ENCODE peak calls at places on chromosomes 12 and 14, in five cellular contexts. C is cardiac fibroblast, H is psoas muscle, A is IMR-90, T is upper lobe of left lung. D is an unnamed sample.

GRCh38 chr14:102591372-102591943 is 991 bp upstream of the RCOR1 start:
- DNase-seq in C (peak; percentile 48), H (peak; percentile 37), A (peak; percentile 29), T (peak; percentile 36), D (no peak)

GRCh38 chr14:54735424-54735823 is 167.2 kb downstream of the GCH1 start:
- DNase-seq in C (no peak), H (no peak), A (no peak), T (no peak), D (no peak)

GRCh38 chr12:95182868-95183415 is 34.3 kb downstream of the FGD6 start:
- DNase-seq in C (peak; percentile 62), H (no peak), A (peak; percentile 73), T (no peak), D (no peak)

GRCh38 chr12:93427779-93428564 is 13.8 kb downstream of the UBE2N start:
- DNase-seq in C (peak; percentile 55), H (no peak), A (peak; percentile 80), T (no peak), D (no peak)

GRCh38 chr14:53942970-53943750 is 13.5 kb downstream of the BMP4 start:
- DNase-seq in C (no peak), H (no peak), A (no peak), T (no peak), D (no peak)

GRCh38 chr12:116924558-116925453 is 14.1 kb downstream of the FBXW8 start:
- DNase-seq in C (peak; percentile 52), H (peak; percentile 34), A (peak; percentile 91), T (no peak), D (no peak)

GRCh38 chr12:49643135-49643534 is 19.8 kb downstream of the PRPF40B start:
- DNase-seq in C (no peak), H (no peak), A (no peak), T (no peak), D (no peak)

GRCh38 chr12:1879633-1880032 is 38.8 kb downstream of the CACNA2D4 start:
- DNase-seq in C (no peak), H (no peak), A (no peak), T (no peak), D (no peak)

GRCh38 chr12:47997321-47997720 is 7.0 kb downstream of the COL2A1 start:
- DNase-seq in C (no peak), H (no peak), A (no peak), T (no peak), D (no peak)

GRCh38 chr14:67517083-67517482 is 16.0 kb upstream of the PLEKHH1 start:
- DNase-seq in C (peak; percentile 42), H (no peak), A (no peak), T (no peak), D (no peak)

GRCh38 chr12:126510630-126511029 is 1445.4 kb downstream of the AACS start:
- DNase-seq in C (no peak), H (no peak), A (no peak), T (no peak), D (no peak)

GRCh38 chr12:67816269-67816668 is 167.7 kb downstream of the DYRK2 start:
- DNase-seq in C (no peak), H (no peak), A (no peak), T (no peak), D (no peak)

GRCh38 chr12:5661820-5662219 is 229.9 kb downstream of the NTF3 start:
- DNase-seq in C (no peak), H (no peak), A (no peak), T (no peak), D (no peak)

GRCh38 chr14:53924754-53925153 is 31.9 kb downstream of the BMP4 start:
- DNase-seq in C (peak; percentile 68), H (no peak), A (peak; percentile 95), T (no peak), D (no peak)

GRCh38 chr14:64788706-64789105 is 84.5 kb downstream of the PLEKHG3 start:
- DNase-seq in C (peak; percentile 85), H (no peak), A (peak; percentile 94), T (no peak), D (no peak)

GRCh38 chr14:37452323-37452722 is 142.7 kb downstream of the FOXA1 start:
- DNase-seq in C (no peak), H (no peak), A (no peak), T (no peak), D (no peak)

GRCh38 chr12:77644915-77645605 is 185.6 kb upstream of the NAV3 start:
- DNase-seq in C (no peak), H (no peak), A (no peak), T (no peak), D (no peak)

GRCh38 chr14:94317259-94317658 is 5.9 kb downstream of the SERPINA6 start:
- DNase-seq in C (peak; percentile 71), H (peak; percentile 51), A (no peak), T (no peak), D (no peak)

GRCh38 chr14:95876769-95877490 is at the start of gene TUNAR:
- DNase-seq in C (no peak), H (no peak), A (no peak), T (no peak), D (no peak)

GRCh38 chr12:122893208-122894151 is 2.4 kb downstream of the VPS37B start:
- DNase-seq in C (no peak), H (no peak), A (no peak), T (peak; percentile 57), D (no peak)

GRCh38 chr14:59199205-59199604 is 10.7 kb downstream of the DAAM1 start:
- DNase-seq in C (no peak), H (no peak), A (no peak), T (no peak), D (no peak)

GRCh38 chr12:127389923-127390322 is 877.0 kb upstream of the TMEM132C start:
- DNase-seq in C (peak; percentile 31), H (no peak), A (peak; percentile 60), T (no peak), D (no peak)

GRCh38 chr14:102493585-102493984 is 16.0 kb downstream of the ANKRD9 start:
- DNase-seq in C (no peak), H (peak; percentile 11), A (no peak), T (no peak), D (no peak)

GRCh38 chr14:60642790-60643397 is 6.4 kb downstream of the SIX1 start:
- DNase-seq in C (no peak), H (peak; percentile 34), A (no peak), T (no peak), D (no peak)

GRCh38 chr14:67951529-67952120 is 132.0 kb downstream of the RAD51B start:
- DNase-seq in C (peak; percentile 46), H (no peak), A (peak; percentile 52), T (no peak), D (no peak)

GRCh38 chr12:130957304-130957621 is 3.6 kb downstream of the ADGRD1 start:
- DNase-seq in C (no peak), H (no peak), A (no peak), T (no peak), D (no peak)

GRCh38 chr12:117580718-117581062 is 219.3 kb upstream of the NOS1 start:
- DNase-seq in C (no peak), H (peak; percentile 61), A (no peak), T (no peak), D (no peak)

GRCh38 chr12:128455849-128456248 is 188.9 kb downstream of the TMEM132C start:
- DNase-seq in C (no peak), H (no peak), A (no peak), T (no peak), D (no peak)

GRCh38 chr12:100345020-100345767 is 11.7 kb upstream of the SLC17A8 start:
- DNase-seq in C (no peak), H (no peak), A (no peak), T (no peak), D (no peak)

DNA sequence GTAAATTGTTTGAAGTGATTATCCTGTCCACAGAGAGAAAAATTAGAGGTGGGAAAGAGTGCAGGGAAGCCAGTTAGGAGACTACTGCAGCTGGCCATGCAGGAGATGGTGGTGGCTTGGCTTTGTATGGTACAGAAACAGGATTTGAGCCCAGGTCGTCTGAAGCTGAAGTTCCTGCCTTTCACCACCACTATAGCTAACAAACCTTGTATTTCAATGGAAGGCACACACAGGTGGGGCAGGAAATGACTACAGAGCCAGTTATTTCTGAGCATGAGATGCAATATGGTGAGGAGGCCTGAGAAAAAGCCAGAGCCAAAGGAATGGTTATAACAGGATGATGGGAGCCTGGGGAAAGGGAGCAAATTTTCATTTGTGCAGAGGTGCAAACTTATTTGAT is 103.9 kb downstream of the BTG1 start:
- DNase-seq in C (no peak), H (no peak), A (peak; percentile 33), T (no peak), D (no peak)
- TF ChIP-seq CTCF in C (no peak), H (no peak), A (no peak), T (no peak), D (no peak)

GRCh38 chr14:99190696-99191662 is 81.0 kb downstream of the BCL11B start:
- DNase-seq in C (no peak), H (no peak), A (no peak), T (no peak), D (no peak)

GRCh38 chr14:99187858-99188257 is 84.1 kb downstream of the BCL11B start:
- DNase-seq in C (no peak), H (no peak), A (no peak), T (no peak), D (no peak)

GRCh38 chr14:99186956-99187690 is 84.9 kb downstream of the BCL11B start:
- DNase-seq in C (no peak), H (no peak), A (no peak), T (no peak), D (no peak)

GRCh38 chr14:99189201-99189801 is 82.7 kb downstream of the BCL11B start:
- DNase-seq in C (no peak), H (no peak), A (no peak), T (no peak), D (no peak)

GRCh38 chr14:99188721-99189120 is 83.3 kb downstream of the BCL11B start:
- DNase-seq in C (no peak), H (no peak), A (no peak), T (no peak), D (no peak)
- TF ChIP-seq CTCF in C (no peak), H (peak; percentile 28), A (no peak), T (no peak), D (no peak)

GRCh38 chr14:44168566-44168965 is 338.5 kb downstream of the FSCB start:
- DNase-seq in C (no peak), H (no peak), A (no peak), T (no peak), D (no peak)
- TF ChIP-seq CTCF in C (no peak), H (no peak), A (no peak), T (no peak), D (no peak)

DNA sequence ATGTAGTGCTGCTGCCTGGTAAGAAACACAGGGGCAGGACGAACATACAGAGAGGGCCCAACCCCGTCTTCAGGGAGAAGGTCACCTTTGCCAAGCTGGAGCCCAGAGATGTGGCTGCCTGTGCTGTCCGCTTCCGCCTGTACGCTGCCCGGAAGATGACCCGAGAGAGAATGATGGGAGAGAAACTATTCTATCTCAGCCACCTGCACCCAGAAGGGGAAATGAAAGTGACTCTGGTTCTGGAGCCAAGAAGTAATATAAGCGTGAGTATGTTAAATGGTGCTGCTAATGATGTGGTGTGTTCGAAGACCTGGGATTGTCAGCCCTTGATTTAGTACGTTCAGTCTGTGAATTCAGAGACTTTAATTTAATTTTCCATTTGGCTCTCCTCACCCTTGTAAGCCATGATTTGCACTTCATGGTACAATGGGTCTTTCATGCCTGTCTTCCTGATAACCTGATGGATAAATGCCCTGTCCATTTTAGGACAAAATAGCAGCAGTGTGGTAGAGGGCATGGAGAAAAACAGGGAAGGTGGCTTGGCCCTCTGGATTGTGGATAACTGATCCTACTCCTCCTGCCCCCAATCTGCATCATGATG is 318.9 kb downstream of the SNAPC1 start:
- DNase-seq in C (no peak), H (no peak), A (no peak), T (no peak), D (peak; percentile 44)
- TF ChIP-seq CTCF in C (no peak), H (no peak), A (no peak), T (no peak), D (no peak)